ENCODE peak calls at places on chromosomes 2 and 18, in six cellular contexts. V is MCF 10A, K is hepatocyte, I is coronary artery, G is astrocyte of the spinal cord, E is lower lobe of right lung. C is an unnamed sample.

GRCh38 chr2:172427990-172428840 is 829 bp downstream of the ITGA6 start:
- DNase-seq in V (peak; percentile 50), K (peak; percentile 62), I (no peak), G (peak; percentile 37), E (peak; percentile 65), C (no peak)

GRCh38 chr18:45731706-45732105 is 7.7 kb downstream of the SLC14A1 start:
- DNase-seq in V (no peak), K (no peak), I (no peak), G (no peak), E (no peak), C (no peak)

GRCh38 chr2:176039375-176039774 is 37.3 kb upstream of the LNPK start:
- DNase-seq in V (no peak), K (no peak), I (no peak), G (no peak), E (no peak), C (no peak)

GRCh38 chr18:10850216-10850615 is 299.2 kb downstream of the PIEZO2 start:
- DNase-seq in V (no peak), K (no peak), I (no peak), G (no peak), E (no peak), C (no peak)

GRCh38 chr2:128789221-128789620 is 470.6 kb upstream of the HS6ST1 start:
- DNase-seq in V (no peak), K (no peak), I (no peak), G (no peak), E (no peak), C (no peak)

GRCh38 chr2:134549104-134549503 is 169.7 kb downstream of the TMEM163 start:
- DNase-seq in V (peak; percentile 61), K (no peak), I (no peak), G (no peak), E (no peak), C (no peak)

GRCh38 chr18:24992491-24992890 is 359.5 kb downstream of the ZNF521 start:
- DNase-seq in V (no peak), K (no peak), I (no peak), G (peak; percentile 42), E (no peak), C (no peak)

GRCh38 chr18:38963943-38964660 is 1398.5 kb upstream of the CELF4 start:
- DNase-seq in V (no peak), K (no peak), I (no peak), G (no peak), E (no peak), C (no peak)

GRCh38 chr2:31979966-31980365 is 30.8 kb downstream of the MEMO1 start:
- DNase-seq in V (no peak), K (no peak), I (no peak), G (no peak), E (no peak), C (no peak)

GRCh38 chr2:196239622-196240587 is 68.5 kb upstream of the STK17B start:
- DNase-seq in V (peak; percentile 81), K (no peak), I (no peak), G (peak; percentile 82), E (peak; percentile 88), C (peak; percentile 90)

GRCh38 chr2:234747032-234747431 is 204.8 kb upstream of the SH3BP4 start:
- DNase-seq in V (peak; percentile 8), K (no peak), I (no peak), G (no peak), E (no peak), C (no peak)

GRCh38 chr2:26298286-26298637 is 47.7 kb upstream of the SELENOI start:
- DNase-seq in V (no peak), K (no peak), I (no peak), G (no peak), E (no peak), C (no peak)

GRCh38 chr2:111121028-111121872 is 536 bp downstream of the BCL2L11 start:
- DNase-seq in V (peak; percentile 53), K (peak; percentile 67), I (peak; percentile 76), G (peak; percentile 38), E (peak; percentile 76), C (no peak)

GRCh38 chr18:44935455-44935854 is 254.8 kb downstream of the SETBP1 start:
- DNase-seq in V (no peak), K (no peak), I (no peak), G (no peak), E (no peak), C (no peak)

GRCh38 chr18:9746958-9747357 is 38.9 kb downstream of the RAB31 start:
- DNase-seq in V (no peak), K (no peak), I (no peak), G (no peak), E (no peak), C (no peak)

GRCh38 chr2:169143998-169144397 is 74.6 kb downstream of the DHRS9 start:
- DNase-seq in V (no peak), K (no peak), I (no peak), G (no peak), E (no peak), C (no peak)

GRCh38 chr2:42064417-42064942 is 16.7 kb downstream of the PKDCC start:
- DNase-seq in V (no peak), K (peak; percentile 81), I (no peak), G (peak; percentile 42), E (no peak), C (no peak)

GRCh38 chr2:151575338-151575737 is 158.9 kb downstream of the NEB start:
- DNase-seq in V (peak; percentile 26), K (no peak), I (no peak), G (peak; percentile 23), E (no peak), C (no peak)

GRCh38 chr2:182650704-182651103 is 65.4 kb upstream of the DNAJC10 start:
- DNase-seq in V (peak; percentile 66), K (peak; percentile 23), I (no peak), G (peak; percentile 71), E (no peak), C (no peak)

GRCh38 chr2:42314892-42315468 is 46.0 kb downstream of the COX7A2L start:
- DNase-seq in V (peak; percentile 84), K (no peak), I (no peak), G (peak; percentile 90), E (no peak), C (no peak)

DNA sequence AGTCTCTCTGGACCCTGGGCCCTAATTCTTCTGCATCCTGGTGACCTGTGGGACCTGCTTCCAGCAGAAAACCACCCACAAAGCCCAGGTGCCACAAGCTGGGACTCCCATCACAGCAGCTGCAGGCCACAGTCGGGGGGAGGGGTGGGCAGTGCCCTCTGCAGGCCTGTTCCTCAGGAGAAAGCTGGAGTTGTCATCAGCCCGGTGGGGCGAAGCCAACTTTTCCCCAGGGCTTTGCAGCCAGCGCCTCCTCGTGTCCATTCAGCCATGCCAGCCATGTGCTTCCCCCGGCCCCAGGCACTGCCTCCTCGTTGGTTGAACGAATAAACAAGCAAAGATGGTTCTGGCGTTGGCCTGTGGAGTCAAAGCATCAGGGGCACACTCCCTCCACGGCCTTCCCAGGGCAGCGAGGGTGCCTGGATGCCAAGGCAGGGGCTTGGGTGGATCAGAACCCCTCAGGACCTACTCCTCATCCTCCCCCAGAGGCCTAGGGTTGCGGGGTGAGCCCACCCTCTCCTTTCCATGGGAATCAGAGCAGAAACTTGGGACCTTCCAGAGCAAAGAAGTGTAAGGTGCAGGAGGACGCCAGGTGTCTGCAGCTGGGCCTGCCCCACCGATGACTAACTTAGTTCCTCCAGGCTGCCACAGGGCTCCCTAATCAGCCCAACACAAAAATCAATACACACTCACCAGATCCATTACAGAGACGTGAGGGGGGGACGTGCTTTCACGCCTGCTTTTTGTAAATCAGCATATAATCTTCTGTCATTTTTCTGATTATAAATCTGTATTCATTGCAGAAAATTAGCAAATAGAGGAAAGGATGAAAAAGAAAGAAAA is 75.7 kb upstream of the RAB6C start:
- DNase-seq in V (peak; percentile 18), K (no peak), I (peak; percentile 62), G (no peak), E (no peak), C (no peak)
- TF ChIP-seq CTCF in V (no peak), K (no peak), I (no peak), G (no peak), E (no peak), C (no peak)

GRCh38 chr18:35998967-35999366 is 26.5 kb downstream of the RMP24 start:
- DNase-seq in V (peak; percentile 22), K (no peak), I (no peak), G (no peak), E (no peak), C (no peak)
- TF ChIP-seq CTCF in V (peak; percentile 7), K (no peak), I (no peak), G (peak; percentile 37), E (no peak), C (peak; percentile 44)

GRCh38 chr18:11859903-11860407 is 8.7 kb downstream of the CHMP1B start:
- DNase-seq in V (peak; percentile 97), K (peak; percentile 63), I (no peak), G (peak; percentile 85), E (no peak), C (no peak)
- TF ChIP-seq CTCF in V (peak; percentile 48), K (peak; percentile 10), I (no peak), G (peak; percentile 39), E (no peak), C (no peak)

GRCh38 chr2:127100261-127101047 is 6.5 kb downstream of the BIN1 start:
- DNase-seq in V (peak; percentile 87), K (peak; percentile 83), I (no peak), G (no peak), E (no peak), C (no peak)

GRCh38 chr2:127097471-127097765 is 9.5 kb downstream of the BIN1 start:
- DNase-seq in V (no peak), K (no peak), I (no peak), G (no peak), E (peak; percentile 30), C (no peak)

GRCh38 chr2:127097841-127098651 is 8.9 kb downstream of the BIN1 start:
- DNase-seq in V (no peak), K (no peak), I (no peak), G (no peak), E (peak; percentile 33), C (no peak)

GRCh38 chr2:127096718-127097470 is 10.1 kb downstream of the BIN1 start:
- DNase-seq in V (no peak), K (no peak), I (no peak), G (no peak), E (peak; percentile 24), C (no peak)

GRCh38 chr2:127098711-127099110 is 8.2 kb downstream of the BIN1 start:
- DNase-seq in V (no peak), K (no peak), I (no peak), G (no peak), E (no peak), C (no peak)
- TF ChIP-seq CTCF in V (no peak), K (no peak), I (no peak), G (no peak), E (no peak), C (no peak)

GRCh38 chr2:224058048-224058775 is 19.1 kb upstream of the SERPINE2 start:
- DNase-seq in V (no peak), K (no peak), I (no peak), G (no peak), E (no peak), C (no peak)
- TF ChIP-seq CTCF in V (no peak), K (no peak), I (no peak), G (no peak), E (no peak), C (no peak)